ENCODE peak calls at places on chromosomes 11 and 22, in four cellular contexts. One of them, this sample, is unnamed.

GRCh38 chr11:133710681-133711240 is 134.6 kb downstream of the SPATA19 start:
- DNase-seq in H9: no peak
- DNase-seq in GM23338: no peak
- DNase-seq in IMR-90: no peak
- DNase-seq in this sample: no peak

GRCh38 chr11:134574425-134574824 is 162.4 kb upstream of the B3GAT1 start:
- DNase-seq in H9: no peak
- DNase-seq in GM23338: no peak
- DNase-seq in IMR-90: no peak
- DNase-seq in this sample: no peak

GRCh38 chr11:13007182-13007581 is 1.9 kb upstream of the RASSF10 start:
- DNase-seq in H9: no peak
- DNase-seq in GM23338: no peak
- DNase-seq in IMR-90: no peak
- DNase-seq in this sample: no peak

GRCh38 chr11:130508913-130509312 is 60.5 kb downstream of the ADAMTS15 start:
- DNase-seq in H9: no peak
- DNase-seq in GM23338: no peak
- DNase-seq in IMR-90: no peak
- DNase-seq in this sample: no peak

GRCh38 chr22:48278620-48279464 is 1516.4 kb downstream of the TBC1D22A start:
- DNase-seq in H9: no peak
- DNase-seq in GM23338: no peak
- DNase-seq in IMR-90: no peak
- DNase-seq in this sample: no peak

GRCh38 chr11:72521672-72522071 is 87.3 kb upstream of the CLPB start:
- DNase-seq in H9: no peak
- DNase-seq in GM23338: no peak
- DNase-seq in IMR-90: no peak
- DNase-seq in this sample: no peak

GRCh38 chr11:47714554-47715081 is 551 bp downstream of the AGBL2 start:
- DNase-seq in H9: no peak
- DNase-seq in GM23338: peak
- DNase-seq in IMR-90: no peak
- DNase-seq in this sample: no peak

GRCh38 chr11:34050967-34051348 is 573 bp upstream of the CAPRIN1 start:
- DNase-seq in H9: no peak
- DNase-seq in GM23338: no peak
- DNase-seq in IMR-90: peak
- DNase-seq in this sample: no peak

GRCh38 chr22:41092847-41093371 is 517 bp downstream of the EP300 start:
- DNase-seq in H9: no peak
- DNase-seq in GM23338: peak
- DNase-seq in IMR-90: peak
- DNase-seq in this sample: peak

GRCh38 chr11:2686360-2687222 is 13.2 kb downstream of the KCNQ1OT1 start:
- DNase-seq in H9: no peak
- DNase-seq in GM23338: no peak
- DNase-seq in IMR-90: no peak
- DNase-seq in this sample: no peak

GRCh38 chr22:38986629-38987028 is 4.5 kb downstream of the APOBEC3B start:
- DNase-seq in H9: no peak
- DNase-seq in GM23338: no peak
- DNase-seq in IMR-90: no peak
- DNase-seq in this sample: no peak

GRCh38 chr22:46057762-46058420 is 80.9 kb upstream of the WNT7B start:
- DNase-seq in H9: peak
- DNase-seq in GM23338: no peak
- DNase-seq in IMR-90: no peak
- DNase-seq in this sample: peak

GRCh38 chr22:30047364-30047738 is 32.9 kb upstream of the HORMAD2 start:
- DNase-seq in H9: peak
- DNase-seq in GM23338: peak
- DNase-seq in IMR-90: peak
- DNase-seq in this sample: peak

GRCh38 chr11:859394-860131 is 16.9 kb downstream of the TSPAN4 start:
- DNase-seq in H9: no peak
- DNase-seq in GM23338: no peak
- DNase-seq in IMR-90: peak
- DNase-seq in this sample: no peak

GRCh38 chr11:34682822-34683221 is 61.9 kb downstream of the EHF start:
- DNase-seq in H9: no peak
- DNase-seq in GM23338: peak
- DNase-seq in IMR-90: peak
- DNase-seq in this sample: no peak

GRCh38 chr11:76587810-76588454 is 82.6 kb downstream of the LRRC32 start:
- DNase-seq in H9: no peak
- DNase-seq in GM23338: no peak
- DNase-seq in IMR-90: peak
- DNase-seq in this sample: no peak
- H3K4me2 ChIP-seq in H9: no peak
- H3K4me2 ChIP-seq in GM23338: no peak
- H3K4me2 ChIP-seq in IMR-90: no peak
- H3K4me2 ChIP-seq in this sample: peak

GRCh38 chr11:57055780-57056179 is 67.1 kb downstream of the OR5AK2 start:
- DNase-seq in H9: no peak
- DNase-seq in GM23338: no peak
- DNase-seq in IMR-90: no peak
- DNase-seq in this sample: no peak
- H3K4me2 ChIP-seq in H9: no peak
- H3K4me2 ChIP-seq in GM23338: no peak
- H3K4me2 ChIP-seq in IMR-90: no peak
- H3K4me2 ChIP-seq in this sample: no peak

GRCh38 chr11:69419662-69420061 is 61.8 kb upstream of the LINC01488 start:
- DNase-seq in H9: no peak
- DNase-seq in GM23338: no peak
- DNase-seq in IMR-90: no peak
- DNase-seq in this sample: no peak
- H3K4me2 ChIP-seq in H9: no peak
- H3K4me2 ChIP-seq in GM23338: no peak
- H3K4me2 ChIP-seq in IMR-90: no peak
- H3K4me2 ChIP-seq in this sample: no peak

GRCh38 chr11:106468531-106468930 is 391.1 kb downstream of the AASDHPPT start:
- DNase-seq in H9: no peak
- DNase-seq in GM23338: no peak
- DNase-seq in IMR-90: no peak
- DNase-seq in this sample: no peak
- H3K4me2 ChIP-seq in H9: no peak
- H3K4me2 ChIP-seq in GM23338: no peak
- H3K4me2 ChIP-seq in IMR-90: no peak
- H3K4me2 ChIP-seq in this sample: no peak

GRCh38 chr22:17115927-17116326 is 5.2 kb downstream of the TMEM121B start:
- DNase-seq in H9: no peak
- DNase-seq in GM23338: no peak
- DNase-seq in IMR-90: no peak
- DNase-seq in this sample: no peak
- H3K4me2 ChIP-seq in H9: no peak
- H3K4me2 ChIP-seq in GM23338: no peak
- H3K4me2 ChIP-seq in IMR-90: no peak
- H3K4me2 ChIP-seq in this sample: no peak

This sample was measured in OCI-LY7.